ENCODE peak calls at places on chromosomes 1 and 21, in four cellular contexts. One of them, this sample, is unnamed.

GRCh38 chr1:92784051-92784638 is 763 bp downstream of the EVI5 start:
- DNase-seq in tibial artery: no peak
- DNase-seq in endothelial cell of umbilical vein: peak
- DNase-seq in SJSA1: peak
- DNase-seq in this sample: peak

GRCh38 chr1:47738560-47739182 is 258.5 kb downstream of the TRABD2B start:
- DNase-seq in tibial artery: no peak
- DNase-seq in endothelial cell of umbilical vein: peak
- DNase-seq in SJSA1: peak
- DNase-seq in this sample: peak

GRCh38 chr21:32981096-32981495 is 44.6 kb upstream of the OLIG2 start:
- DNase-seq in tibial artery: no peak
- DNase-seq in endothelial cell of umbilical vein: no peak
- DNase-seq in SJSA1: no peak
- DNase-seq in this sample: no peak

GRCh38 chr21:31972622-31973021 is 99.8 kb downstream of the HUNK start:
- DNase-seq in tibial artery: no peak
- DNase-seq in endothelial cell of umbilical vein: no peak
- DNase-seq in SJSA1: peak
- DNase-seq in this sample: no peak

GRCh38 chr1:116159177-116159576 is 48.0 kb downstream of the MAB21L3 start:
- DNase-seq in tibial artery: no peak
- DNase-seq in endothelial cell of umbilical vein: no peak
- DNase-seq in SJSA1: no peak
- DNase-seq in this sample: no peak

GRCh38 chr21:27104749-27105439 is 138.0 kb upstream of the ADAMTS5 start:
- DNase-seq in tibial artery: no peak
- DNase-seq in endothelial cell of umbilical vein: no peak
- DNase-seq in SJSA1: no peak
- DNase-seq in this sample: peak

GRCh38 chr1:55317673-55318072 is 102.5 kb upstream of the USP24 start:
- DNase-seq in tibial artery: no peak
- DNase-seq in endothelial cell of umbilical vein: no peak
- DNase-seq in SJSA1: no peak
- DNase-seq in this sample: no peak

GRCh38 chr1:77825356-77825709 is 45.9 kb downstream of the MIGA1 start:
- DNase-seq in tibial artery: no peak
- DNase-seq in endothelial cell of umbilical vein: peak
- DNase-seq in SJSA1: no peak
- DNase-seq in this sample: peak

GRCh38 chr1:147273409-147274307 is 31.2 kb downstream of the CHD1L start:
- DNase-seq in tibial artery: no peak
- DNase-seq in endothelial cell of umbilical vein: peak
- DNase-seq in SJSA1: peak
- DNase-seq in this sample: peak

GRCh38 chr1:212067790-212068189 is 32.2 kb downstream of the DTL start:
- DNase-seq in tibial artery: no peak
- DNase-seq in endothelial cell of umbilical vein: peak
- DNase-seq in SJSA1: no peak
- DNase-seq in this sample: no peak

GRCh38 chr1:36133484-36133883 is 8.5 kb upstream of the COL8A2 start:
- DNase-seq in tibial artery: peak
- DNase-seq in endothelial cell of umbilical vein: peak
- DNase-seq in SJSA1: peak
- DNase-seq in this sample: peak

GRCh38 chr21:38982096-38982495 is 176.4 kb downstream of the ETS2 start:
- DNase-seq in tibial artery: no peak
- DNase-seq in endothelial cell of umbilical vein: no peak
- DNase-seq in SJSA1: peak
- DNase-seq in this sample: no peak

GRCh38 chr1:93910305-93910704 is 1.1 kb upstream of the GCLM start:
- DNase-seq in tibial artery: no peak
- DNase-seq in endothelial cell of umbilical vein: no peak
- DNase-seq in SJSA1: no peak
- DNase-seq in this sample: no peak

GRCh38 chr1:62229468-62229867 is 34.8 kb downstream of the L1TD1 start:
- DNase-seq in tibial artery: peak
- DNase-seq in endothelial cell of umbilical vein: no peak
- DNase-seq in SJSA1: no peak
- DNase-seq in this sample: no peak

GRCh38 chr1:58575831-58576726 is 973 bp downstream of the TACSTD2 start:
- DNase-seq in tibial artery: no peak
- DNase-seq in endothelial cell of umbilical vein: peak
- DNase-seq in SJSA1: no peak
- DNase-seq in this sample: no peak

GRCh38 chr1:224433671-224434446 is 738 bp downstream of the WDR26 start:
- DNase-seq in tibial artery: peak
- DNase-seq in endothelial cell of umbilical vein: peak
- DNase-seq in SJSA1: peak
- DNase-seq in this sample: peak

GRCh38 chr1:206560021-206560716 is 52.1 kb downstream of the EIF2D start:
- DNase-seq in tibial artery: no peak
- DNase-seq in endothelial cell of umbilical vein: no peak
- DNase-seq in SJSA1: no peak
- DNase-seq in this sample: no peak

GRCh38 chr1:208047476-208047934 is 136.6 kb upstream of the CD34 start:
- DNase-seq in tibial artery: peak
- DNase-seq in endothelial cell of umbilical vein: no peak
- DNase-seq in SJSA1: no peak
- DNase-seq in this sample: no peak

GRCh38 chr1:64505944-64506658 is 36.2 kb downstream of the CACHD1 start:
- DNase-seq in tibial artery: no peak
- DNase-seq in endothelial cell of umbilical vein: no peak
- DNase-seq in SJSA1: no peak
- DNase-seq in this sample: no peak

GRCh38 chr21:33642896-33643657 is 776 bp downstream of the ITSN1 start:
- DNase-seq in tibial artery: peak
- DNase-seq in endothelial cell of umbilical vein: peak
- DNase-seq in SJSA1: peak
- DNase-seq in this sample: peak

DNA sequence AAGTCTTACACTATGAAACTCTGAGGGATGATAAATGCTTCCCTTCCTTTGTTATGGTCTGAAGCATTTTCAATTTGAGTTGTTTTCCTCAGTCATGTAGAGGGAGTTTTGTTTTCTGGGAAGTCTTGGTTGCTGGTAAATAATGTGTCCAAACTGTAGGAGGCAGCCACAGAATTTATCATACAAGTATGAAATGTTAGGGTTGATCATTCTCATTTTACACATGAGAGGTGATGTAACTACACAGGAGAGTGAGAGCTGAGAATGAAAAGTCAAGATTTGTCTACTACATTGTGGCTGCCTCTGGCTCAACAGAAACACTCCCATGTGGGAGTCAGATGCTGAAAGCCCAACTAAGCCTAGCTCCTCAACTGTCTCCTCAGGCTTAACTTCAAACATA is 182.5 kb upstream of the SGIP1 start:
- DNase-seq in tibial artery: no peak
- DNase-seq in endothelial cell of umbilical vein: peak
- DNase-seq in SJSA1: peak
- DNase-seq in this sample: no peak
- H3K27ac ChIP-seq in tibial artery: no peak
- H3K27ac ChIP-seq in endothelial cell of umbilical vein: peak
- H3K27ac ChIP-seq in SJSA1: peak
- H3K27ac ChIP-seq in this sample: peak

GRCh38 chr1:172662464-172663109 is 3.7 kb downstream of the FASLG start:
- DNase-seq in tibial artery: no peak
- DNase-seq in endothelial cell of umbilical vein: peak
- DNase-seq in SJSA1: peak
- DNase-seq in this sample: peak
- H3K27ac ChIP-seq in tibial artery: no peak
- H3K27ac ChIP-seq in endothelial cell of umbilical vein: no peak
- H3K27ac ChIP-seq in SJSA1: no peak
- H3K27ac ChIP-seq in this sample: no peak

DNA sequence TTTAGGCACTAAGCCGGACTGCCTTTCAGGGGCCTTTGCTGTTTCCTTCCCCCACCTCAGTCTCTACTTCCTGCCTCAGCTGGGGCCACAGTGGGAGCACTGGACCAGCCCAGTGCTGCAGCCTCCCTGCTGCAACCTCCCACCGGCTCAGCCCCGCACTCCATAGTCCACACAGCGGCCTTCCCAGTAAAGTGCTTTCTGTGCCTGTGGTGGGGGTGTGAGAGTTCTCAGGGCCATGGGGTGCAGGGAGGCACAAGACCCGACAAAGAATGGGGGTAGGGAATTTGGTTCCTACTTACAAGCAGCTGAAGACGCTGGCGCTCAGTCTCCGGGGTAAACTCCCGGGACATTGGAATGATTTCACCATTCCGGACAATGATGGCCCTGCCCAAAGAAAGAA is 3.5 kb downstream of the PPM1J start:
- DNase-seq in tibial artery: no peak
- DNase-seq in endothelial cell of umbilical vein: no peak
- DNase-seq in SJSA1: no peak
- DNase-seq in this sample: no peak
- H3K27ac ChIP-seq in tibial artery: no peak
- H3K27ac ChIP-seq in endothelial cell of umbilical vein: no peak
- H3K27ac ChIP-seq in SJSA1: no peak
- H3K27ac ChIP-seq in this sample: no peak

DNA sequence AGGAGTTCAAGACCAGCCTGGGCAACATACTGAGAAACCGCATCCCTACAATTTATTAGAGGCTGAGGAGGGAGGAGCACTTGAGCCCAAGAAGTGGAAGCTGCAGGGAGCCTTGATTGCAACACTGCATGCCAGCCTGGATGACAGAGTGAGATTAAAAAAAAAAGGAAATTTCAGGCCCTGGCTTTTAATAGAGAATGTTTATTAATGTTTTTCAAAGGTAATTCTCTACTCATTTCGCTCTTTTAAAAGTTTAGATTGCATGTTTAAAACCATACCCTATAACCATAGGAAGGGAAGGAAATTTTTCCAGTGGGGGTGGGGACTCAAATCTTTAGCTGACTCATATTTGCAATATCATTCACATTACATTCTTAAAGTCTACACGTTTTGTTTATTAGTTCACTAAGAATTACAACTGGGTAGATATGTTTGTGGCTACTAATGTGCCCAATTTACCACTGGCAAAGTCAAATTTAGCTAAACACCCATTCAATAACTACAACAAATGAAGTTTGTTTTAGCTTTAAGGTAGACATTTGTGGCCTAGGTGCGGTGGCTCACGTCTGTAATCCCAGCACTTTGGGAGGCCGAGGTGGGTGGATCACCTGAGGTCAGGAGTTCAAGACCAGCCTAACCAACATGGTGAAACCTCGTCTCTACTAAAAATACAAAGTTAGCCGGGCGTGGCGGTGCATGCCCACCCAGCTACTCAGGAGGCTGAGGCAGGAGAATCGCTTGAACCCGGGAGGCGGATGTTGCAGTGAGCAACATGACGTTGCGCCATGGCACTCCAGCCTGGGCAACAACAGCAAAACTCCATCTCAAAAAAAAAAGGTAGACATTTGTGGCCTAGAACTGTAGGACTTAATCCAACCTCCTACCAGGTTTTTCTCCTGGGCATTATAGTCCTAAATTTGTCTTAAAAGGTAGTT is 5.0 kb downstream of the KDM5B start:
- DNase-seq in tibial artery: no peak
- DNase-seq in endothelial cell of umbilical vein: peak
- DNase-seq in SJSA1: no peak
- DNase-seq in this sample: peak
- H3K27ac ChIP-seq in tibial artery: no peak
- H3K27ac ChIP-seq in endothelial cell of umbilical vein: no peak
- H3K27ac ChIP-seq in SJSA1: peak
- H3K27ac ChIP-seq in this sample: peak

GRCh38 chr1:203631349-203631748 is 4.7 kb downstream of the ATP2B4 start:
- DNase-seq in tibial artery: no peak
- DNase-seq in endothelial cell of umbilical vein: no peak
- DNase-seq in SJSA1: no peak
- DNase-seq in this sample: no peak
- H3K27ac ChIP-seq in tibial artery: peak
- H3K27ac ChIP-seq in endothelial cell of umbilical vein: no peak
- H3K27ac ChIP-seq in SJSA1: no peak
- H3K27ac ChIP-seq in this sample: no peak

DNA sequence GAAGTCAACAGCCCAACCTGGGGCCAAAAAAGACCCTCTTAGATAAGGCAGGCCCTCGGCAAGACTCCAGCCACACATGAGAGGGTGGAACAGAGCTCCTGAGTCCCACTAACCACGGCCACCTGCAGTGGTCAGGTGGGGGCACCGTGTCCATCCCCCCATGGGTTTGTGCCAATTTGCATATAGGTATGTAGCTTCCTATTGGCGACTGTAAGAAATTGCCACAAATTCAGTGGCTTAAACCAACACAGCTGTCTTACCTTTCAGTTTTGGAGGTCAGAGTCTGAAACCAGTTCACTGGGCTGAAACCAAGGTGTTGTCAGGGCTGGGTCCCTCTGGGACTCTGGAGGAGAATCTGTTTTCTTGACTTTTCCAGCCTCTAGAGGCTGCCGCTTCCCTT is 59.3 kb downstream of the COL18A1 start:
- DNase-seq in tibial artery: no peak
- DNase-seq in endothelial cell of umbilical vein: no peak
- DNase-seq in SJSA1: no peak
- DNase-seq in this sample: no peak
- H3K27ac ChIP-seq in tibial artery: peak
- H3K27ac ChIP-seq in endothelial cell of umbilical vein: no peak
- H3K27ac ChIP-seq in SJSA1: no peak
- H3K27ac ChIP-seq in this sample: no peak

DNA sequence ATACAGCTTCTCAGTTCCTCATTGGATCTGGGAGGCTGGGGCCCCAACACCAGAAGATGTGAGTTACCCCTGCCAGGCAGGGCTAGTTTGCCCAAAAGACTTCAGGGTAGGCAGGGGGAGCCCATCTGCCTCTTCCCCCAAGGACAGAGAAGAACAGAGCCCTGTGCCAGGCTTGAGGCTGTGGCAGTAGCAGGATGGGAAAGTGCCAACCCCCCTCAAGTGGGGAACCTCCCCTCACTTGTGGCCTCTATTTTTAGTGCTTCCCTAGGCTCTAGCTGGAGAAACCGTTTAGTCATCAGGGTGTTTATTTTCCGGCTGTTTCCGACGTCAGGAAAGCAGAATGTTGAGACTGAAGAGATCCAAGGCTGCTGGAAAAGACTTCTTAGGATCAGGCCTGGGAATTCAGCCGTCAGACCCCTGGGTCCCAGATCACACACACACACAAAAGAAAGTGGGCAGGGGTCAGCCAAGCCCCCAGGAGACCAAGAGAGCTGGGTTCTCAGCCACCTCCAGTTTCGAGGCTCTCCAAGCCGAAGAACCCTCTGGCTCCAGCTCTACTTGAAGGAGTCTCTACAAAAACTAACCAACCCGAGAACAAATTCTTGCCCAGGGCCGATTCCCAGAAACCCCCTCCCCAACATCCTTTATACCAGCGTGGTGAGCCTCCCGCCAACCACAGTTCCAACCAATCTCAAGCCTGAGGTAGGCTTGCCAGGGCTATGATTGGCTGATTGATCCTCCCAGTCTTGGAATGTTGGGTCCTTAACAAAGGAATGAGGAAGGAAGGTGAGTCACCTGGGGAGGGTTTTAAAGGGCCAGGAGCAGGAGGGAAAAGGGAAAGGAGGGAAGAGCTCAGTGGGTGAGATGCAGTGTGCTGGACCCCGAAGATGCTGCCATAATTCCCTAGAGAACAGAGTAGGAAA is 2.4 kb upstream of the MEF2D start:
- DNase-seq in tibial artery: peak
- DNase-seq in endothelial cell of umbilical vein: peak
- DNase-seq in SJSA1: peak
- DNase-seq in this sample: no peak
- H3K27ac ChIP-seq in tibial artery: peak
- H3K27ac ChIP-seq in endothelial cell of umbilical vein: peak
- H3K27ac ChIP-seq in SJSA1: peak
- H3K27ac ChIP-seq in this sample: peak

GRCh38 chr1:170964506-170964905 is 29.2 kb downstream of the MROH9 start:
- DNase-seq in tibial artery: no peak
- DNase-seq in endothelial cell of umbilical vein: no peak
- DNase-seq in SJSA1: no peak
- DNase-seq in this sample: no peak
- H3K27ac ChIP-seq in tibial artery: no peak
- H3K27ac ChIP-seq in endothelial cell of umbilical vein: no peak
- H3K27ac ChIP-seq in SJSA1: no peak
- H3K27ac ChIP-seq in this sample: no peak

GRCh38 chr1:151990856-151991198 is 2.8 kb downstream of the S100A10 start:
- DNase-seq in tibial artery: no peak
- DNase-seq in endothelial cell of umbilical vein: peak
- DNase-seq in SJSA1: peak
- DNase-seq in this sample: no peak
- H3K27ac ChIP-seq in tibial artery: peak
- H3K27ac ChIP-seq in endothelial cell of umbilical vein: peak
- H3K27ac ChIP-seq in SJSA1: peak
- H3K27ac ChIP-seq in this sample: no peak